ENCODE peak calls at places on chromosomes 6 and 20, in eight cellular contexts. R is breast epithelium; H is CD8-positive, alpha-beta memory T cell; Q is colonic mucosa; U is vagina; X is ovary; B is cardiac muscle cell; T is CD8-positive, alpha-beta T cell. S is an unnamed sample.

GRCh38 chr6:85580104-85580877 is 13.4 kb downstream of the SNX14 start:
- DNase-seq in R (no peak), H (no peak), Q (peak; percentile 22), U (no peak), X (no peak), B (no peak), T (no peak), S (no peak)

GRCh38 chr20:6606651-6607050 is 160.8 kb upstream of the BMP2 start:
- DNase-seq in R (no peak), H (no peak), Q (no peak), U (no peak), X (no peak), B (no peak), T (no peak), S (no peak)

GRCh38 chr6:151044465-151045441 is 179.3 kb downstream of the MTHFD1L start:
- DNase-seq in R (peak; percentile 58), H (no peak), Q (peak; percentile 92), U (no peak), X (peak; percentile 81), B (peak; percentile 84), T (no peak), S (peak; percentile 73)

GRCh38 chr6:33276864-33277662 is at the start of gene B3GALT4:
- DNase-seq in R (peak; percentile 78), H (peak; percentile 74), Q (peak; percentile 93), U (no peak), X (peak; percentile 82), B (peak; percentile 79), T (peak; percentile 54), S (peak; percentile 76)

GRCh38 chr6:110098511-110099116 is 80.9 kb downstream of the WASF1 start:
- DNase-seq in R (no peak), H (no peak), Q (no peak), U (no peak), X (no peak), B (no peak), T (no peak), S (no peak)

GRCh38 chr20:14337400-14338171 is at the start of gene FLRT3:
- DNase-seq in R (peak; percentile 74), H (no peak), Q (peak; percentile 81), U (no peak), X (peak; percentile 82), B (peak; percentile 93), T (no peak), S (peak; percentile 69)

GRCh38 chr20:460180-460579 is 2.2 kb downstream of the TBC1D20 start:
- DNase-seq in R (no peak), H (no peak), Q (no peak), U (no peak), X (no peak), B (no peak), T (no peak), S (no peak)

GRCh38 chr6:113696960-113697359 is 160.2 kb upstream of the MARCKS start:
- DNase-seq in R (no peak), H (no peak), Q (no peak), U (no peak), X (no peak), B (no peak), T (no peak), S (no peak)

GRCh38 chr6:154649723-154650122 is 83.5 kb upstream of the SCAF8 start:
- DNase-seq in R (no peak), H (no peak), Q (no peak), U (no peak), X (no peak), B (peak; percentile 54), T (no peak), S (no peak)

GRCh38 chr6:135014353-135014832 is 40.2 kb downstream of the HBS1L start:
- DNase-seq in R (no peak), H (peak; percentile 58), Q (no peak), U (no peak), X (no peak), B (no peak), T (no peak), S (no peak)

GRCh38 chr6:143621876-143622605 is 55.7 kb upstream of the PHACTR2 start:
- DNase-seq in R (no peak), H (no peak), Q (no peak), U (no peak), X (no peak), B (peak; percentile 45), T (no peak), S (no peak)

GRCh38 chr6:150008588-150008987 is 16.7 kb downstream of the RAET1L start:
- DNase-seq in R (no peak), H (no peak), Q (no peak), U (peak; percentile 94), X (no peak), B (no peak), T (no peak), S (no peak)

GRCh38 chr20:25318471-25319240 is 70.8 kb downstream of the PYGB start:
- DNase-seq in R (no peak), H (no peak), Q (no peak), U (no peak), X (peak; percentile 23), B (no peak), T (no peak), S (no peak)

GRCh38 chr20:32358632-32358882 is 426 bp downstream of the ASXL1 start:
- DNase-seq in R (no peak), H (no peak), Q (no peak), U (no peak), X (no peak), B (no peak), T (no peak), S (no peak)

GRCh38 chr6:68046302-68046701 is 588.8 kb upstream of the ADGRB3 start:
- DNase-seq in R (no peak), H (no peak), Q (no peak), U (no peak), X (no peak), B (no peak), T (no peak), S (no peak)

GRCh38 chr20:17083738-17084137 is 143.1 kb upstream of the PCSK2 start:
- DNase-seq in R (no peak), H (no peak), Q (no peak), U (no peak), X (no peak), B (no peak), T (no peak), S (no peak)

GRCh38 chr6:11804706-11805105 is 26.1 kb upstream of the ADTRP start:
- DNase-seq in R (no peak), H (no peak), Q (no peak), U (no peak), X (no peak), B (peak; percentile 21), T (no peak), S (no peak)

GRCh38 chr6:152078804-152079203 is 271.3 kb downstream of the ESR1 start:
- DNase-seq in R (no peak), H (no peak), Q (no peak), U (no peak), X (no peak), B (no peak), T (no peak), S (no peak)

GRCh38 chr6:108690326-108691000 is 129.7 kb downstream of the FOXO3 start:
- DNase-seq in R (no peak), H (no peak), Q (no peak), U (no peak), X (no peak), B (peak; percentile 53), T (no peak), S (no peak)

GRCh38 chr6:117498159-117498558 is 15.7 kb downstream of the DCBLD1 start:
- DNase-seq in R (no peak), H (no peak), Q (no peak), U (no peak), X (no peak), B (peak; percentile 74), T (no peak), S (no peak)
- H3K4me1 ChIP-seq in R (no peaks in the 10 kb centered on the region), H (no peaks in the 10 kb centered on the region), Q (peaks cover 6% of the 10 kb centered on the region), U (peaks cover 52% of the 10 kb centered on the region), X (no peaks in the 10 kb centered on the region), B (no peaks in the 10 kb centered on the region), T (no peaks in the 10 kb centered on the region), S (no peaks in the 10 kb centered on the region)

GRCh38 chr6:44410363-44410762 is 22.9 kb downstream of the CDC5L start:
- DNase-seq in R (no peak), H (no peak), Q (no peak), U (no peak), X (no peak), B (no peak), T (no peak), S (no peak)
- H3K4me1 ChIP-seq in R (no peaks in the 10 kb centered on the region), H (no peaks in the 10 kb centered on the region), Q (no peaks in the 10 kb centered on the region), U (peaks cover 3% of the 10 kb centered on the region), X (no peaks in the 10 kb centered on the region), B (no peaks in the 10 kb centered on the region), T (no peaks in the 10 kb centered on the region), S (no peaks in the 10 kb centered on the region)

DNA sequence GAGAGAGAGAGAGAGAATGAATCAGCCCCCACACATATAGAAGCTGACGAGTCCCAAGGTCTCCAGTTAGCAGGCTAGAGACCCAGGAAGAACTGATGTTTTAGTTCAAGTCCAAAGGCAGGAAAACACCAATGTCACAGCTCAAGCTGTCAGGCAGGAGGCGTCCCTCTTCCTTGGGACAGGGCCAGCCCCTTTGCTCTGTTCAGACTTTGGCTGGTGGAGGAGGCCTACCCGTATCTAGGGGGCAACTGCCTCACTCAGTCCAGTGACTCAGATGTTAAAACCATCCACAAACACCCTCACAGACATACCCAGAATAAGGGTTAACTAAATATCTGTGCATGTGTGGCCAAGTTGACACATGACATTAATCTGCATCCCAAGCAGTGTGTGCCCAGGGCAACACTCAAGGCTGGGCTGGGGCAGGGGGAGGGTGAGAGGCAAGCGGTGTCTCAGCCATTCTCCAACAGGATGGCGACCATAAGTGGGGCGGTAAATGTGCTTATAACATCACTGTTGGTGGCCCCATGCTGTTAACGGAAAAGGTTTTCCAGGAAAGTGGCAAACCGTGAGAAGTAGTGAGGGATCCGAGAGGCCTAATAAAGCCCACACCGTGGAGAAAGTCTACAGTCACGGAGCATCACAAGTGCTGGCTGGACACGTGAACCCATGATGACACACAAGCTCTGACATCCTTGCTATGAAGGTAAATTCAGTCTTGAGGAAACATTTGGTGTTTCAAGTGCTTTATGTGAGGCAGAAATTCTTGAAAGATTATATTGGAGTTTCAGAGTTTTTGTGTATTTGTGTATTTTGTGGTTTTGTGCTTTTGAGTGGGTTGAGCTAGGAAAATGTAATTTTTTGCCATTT is 28.1 kb downstream of the RAMACL start:
- DNase-seq in R (no peak), H (no peak), Q (no peak), U (no peak), X (no peak), B (no peak), T (no peak), S (no peak)
- H3K4me1 ChIP-seq in R (no peaks in the 10 kb centered on the region), H (no peaks in the 10 kb centered on the region), Q (no peaks in the 10 kb centered on the region), U (peaks cover 64% of the 10 kb centered on the region), X (peaks cover 7% of the 10 kb centered on the region), B (no peaks in the 10 kb centered on the region), T (no peaks in the 10 kb centered on the region), S (no peaks in the 10 kb centered on the region)

GRCh38 chr6:105493776-105494175 is 90.9 kb upstream of the PREP start:
- DNase-seq in R (no peak), H (no peak), Q (no peak), U (no peak), X (no peak), B (no peak), T (no peak), S (no peak)

GRCh38 chr6:105494688-105495087 is 91.8 kb upstream of the PREP start:
- DNase-seq in R (no peak), H (no peak), Q (no peak), U (no peak), X (no peak), B (no peak), T (no peak), S (no peak)

GRCh38 chr6:105489213-105489525 is 86.3 kb upstream of the PREP start:
- DNase-seq in R (no peak), H (no peak), Q (no peak), U (no peak), X (no peak), B (no peak), T (no peak), S (no peak)

GRCh38 chr6:105495515-105495914 is 92.6 kb upstream of the PREP start:
- DNase-seq in R (no peak), H (no peak), Q (no peak), U (no peak), X (no peak), B (no peak), T (no peak), S (no peak)

GRCh38 chr6:105492706-105493673 is 90.1 kb upstream of the PREP start:
- DNase-seq in R (no peak), H (no peak), Q (no peak), U (no peak), X (no peak), B (no peak), T (no peak), S (no peak)
- H3K4me1 ChIP-seq in R (no peaks in the 10 kb centered on the region), H (no peaks in the 10 kb centered on the region), Q (no peaks in the 10 kb centered on the region), U (peaks cover 49% of the 10 kb centered on the region), X (peaks cover 13% of the 10 kb centered on the region), B (peaks cover 11% of the 10 kb centered on the region), T (no peaks in the 10 kb centered on the region), S (peaks cover 14% of the 10 kb centered on the region)